ENCODE peak calls at places on chromosomes 6 and 20, in eight cellular contexts. Q is astrocyte of the cerebellum, N is heart left ventricle, S is fibroblast of the aortic adventitia, F is left lung, R is AG09309, P is adrenal gland, I is body of pancreas. T is an unnamed sample.

GRCh38 chr6:138293428-138293827 is 75.1 kb upstream of the PBOV1 start:
- DNase-seq in Q (no peak), N (no peak), S (peak; percentile 28), F (no peak), R (peak; percentile 69), P (no peak), I (no peak), T (no peak)

GRCh38 chr20:63158845-63159244 is 57.1 kb downstream of the YTHDF1 start:
- DNase-seq in Q (no peak), N (no peak), S (no peak), F (no peak), R (no peak), P (no peak), I (no peak), T (no peak)

GRCh38 chr6:106748547-106749207 is 119.3 kb downstream of the QRSL1 start:
- DNase-seq in Q (no peak), N (no peak), S (no peak), F (no peak), R (no peak), P (no peak), I (no peak), T (no peak)

GRCh38 chr6:169239181-169239580 is 14.5 kb downstream of the THBS2 start:
- DNase-seq in Q (no peak), N (no peak), S (no peak), F (no peak), R (no peak), P (no peak), I (no peak), T (no peak)

GRCh38 chr6:163533443-163533842 is 118.9 kb downstream of the QKI start:
- DNase-seq in Q (peak; percentile 71), N (no peak), S (peak; percentile 86), F (no peak), R (peak; percentile 71), P (no peak), I (no peak), T (peak; percentile 64)

GRCh38 chr20:8301655-8302054 is 169.6 kb downstream of the PLCB1 start:
- DNase-seq in Q (peak; percentile 89), N (no peak), S (peak; percentile 81), F (no peak), R (no peak), P (no peak), I (peak; percentile 32), T (no peak)

GRCh38 chr6:56953597-56954388 is 1.1 kb upstream of the BEND6 start:
- DNase-seq in Q (no peak), N (no peak), S (peak; percentile 34), F (no peak), R (no peak), P (no peak), I (no peak), T (no peak)

GRCh38 chr6:126926926-126927325 is 191.5 kb upstream of the RSPO3 start:
- DNase-seq in Q (no peak), N (no peak), S (no peak), F (no peak), R (no peak), P (no peak), I (no peak), T (no peak)

GRCh38 chr20:2889797-2890196 is 16.5 kb downstream of the PTPRA start:
- DNase-seq in Q (no peak), N (no peak), S (no peak), F (no peak), R (no peak), P (no peak), I (no peak), T (no peak)

GRCh38 chr6:52087498-52087999 is at the start of gene PKHD1:
- DNase-seq in Q (no peak), N (no peak), S (peak; percentile 4), F (no peak), R (no peak), P (no peak), I (peak; percentile 67), T (peak; percentile 89)

GRCh38 chr6:33344771-33345697 is 27.5 kb upstream of the ZBTB22 start:
- DNase-seq in Q (peak; percentile 92), N (peak; percentile 75), S (peak; percentile 86), F (no peak), R (peak; percentile 81), P (peak; percentile 57), I (peak; percentile 67), T (no peak)

GRCh38 chr6:49784272-49784671 is 2.8 kb downstream of the PGK2 start:
- DNase-seq in Q (no peak), N (no peak), S (no peak), F (no peak), R (no peak), P (no peak), I (no peak), T (no peak)

GRCh38 chr6:56838965-56839364 is 115.9 kb upstream of the BEND6 start:
- DNase-seq in Q (no peak), N (no peak), S (no peak), F (no peak), R (no peak), P (no peak), I (no peak), T (no peak)

GRCh38 chr20:38751360-38751976 is 3.2 kb downstream of the ACTR5 start:
- DNase-seq in Q (peak; percentile 37), N (no peak), S (peak; percentile 66), F (no peak), R (no peak), P (no peak), I (no peak), T (no peak)

GRCh38 chr20:1929460-1929859 is 34.3 kb downstream of the SIRPA start:
- DNase-seq in Q (no peak), N (no peak), S (no peak), F (no peak), R (no peak), P (no peak), I (no peak), T (no peak)

GRCh38 chr6:21070620-21071019 is 522.9 kb upstream of the SOX4 start:
- DNase-seq in Q (no peak), N (no peak), S (peak; percentile 14), F (no peak), R (no peak), P (no peak), I (no peak), T (no peak)

GRCh38 chr6:143999406-143999805 is 8.7 kb downstream of the PLAGL1 start:
- DNase-seq in Q (peak; percentile 26), N (no peak), S (peak; percentile 99), F (no peak), R (peak; percentile 53), P (peak; percentile 56), I (no peak), T (no peak)

GRCh38 chr6:4756247-4756646 is 20.0 kb upstream of the CDYL start:
- DNase-seq in Q (no peak), N (no peak), S (no peak), F (no peak), R (no peak), P (no peak), I (no peak), T (no peak)

GRCh38 chr6:63066053-63066704 is 145.1 kb upstream of the FKBP1C start:
- DNase-seq in Q (no peak), N (no peak), S (no peak), F (no peak), R (no peak), P (no peak), I (no peak), T (no peak)

GRCh38 chr20:46063652-46064054 is 26.1 kb downstream of the NCOA5 start:
- DNase-seq in Q (no peak), N (no peak), S (no peak), F (no peak), R (no peak), P (no peak), I (no peak), T (no peak)

GRCh38 chr6:169964440-169965212 is 213.2 kb downstream of the ERMARD start:
- DNase-seq in Q (no peak), N (no peak), S (no peak), F (no peak), R (no peak), P (no peak), I (no peak), T (no peak)

GRCh38 chr6:15266423-15266996 is 20.6 kb downstream of the JARID2 start:
- DNase-seq in Q (no peak), N (peak; percentile 62), S (no peak), F (no peak), R (no peak), P (no peak), I (no peak), T (no peak)

GRCh38 chr6:4647414-4648365 is 128.5 kb upstream of the CDYL start:
- DNase-seq in Q (peak; percentile 26), N (peak; percentile 86), S (peak; percentile 77), F (peak; percentile 83), R (peak; percentile 8), P (peak; percentile 79), I (peak; percentile 81), T (no peak)

GRCh38 chr20:62198496-62198895 is 15.7 kb downstream of the MTG2 start:
- DNase-seq in Q (no peak), N (peak; percentile 19), S (no peak), F (peak; percentile 61), R (no peak), P (no peak), I (no peak), T (no peak)

DNA sequence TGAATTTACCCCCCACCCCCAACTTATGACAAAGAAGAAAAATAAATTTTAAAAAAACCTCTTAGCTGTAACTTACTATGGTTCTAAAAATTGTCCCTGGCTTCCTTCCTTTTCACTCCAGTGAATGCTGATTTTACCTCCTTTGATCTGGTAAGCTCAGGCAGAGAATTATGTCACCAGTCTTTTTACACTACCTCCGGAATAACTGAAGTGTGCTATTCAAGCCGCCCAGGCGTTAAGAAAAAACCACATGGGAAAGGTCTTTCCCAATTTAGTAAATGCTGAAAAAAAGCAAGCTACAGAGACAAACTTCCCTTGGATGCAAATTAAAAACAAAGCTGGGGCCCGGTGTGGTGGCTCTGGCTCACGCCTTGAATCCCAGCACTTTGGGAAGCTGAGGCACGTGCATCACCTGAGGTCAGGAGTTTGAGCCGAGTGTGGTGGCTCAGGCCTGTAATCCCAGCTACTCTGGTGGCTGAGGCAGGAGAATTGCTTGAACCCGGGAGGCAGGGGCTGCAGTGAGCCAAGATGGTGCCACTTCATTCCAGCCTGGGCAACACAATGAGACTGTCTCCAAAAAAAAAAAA is 12.4 kb downstream of the SNX5 start:
- DNase-seq in Q (no peak), N (no peak), S (no peak), F (no peak), R (no peak), P (no peak), I (no peak), T (no peak)
- H3K4me3 ChIP-seq in Q (no peak overlapping the region), N (no peak overlapping the region), S (no peak overlapping the region), F (no peak overlapping the region), R (no peak overlapping the region), P (no peak overlapping the region), I (no peak overlapping the region), T (no peak overlapping the region)

GRCh38 chr6:131792091-131792496 is 15.7 kb upstream of the ENPP1 start:
- DNase-seq in Q (peak; percentile 39), N (no peak), S (no peak), F (no peak), R (peak; percentile 66), P (no peak), I (no peak), T (no peak)
- TF ChIP-seq CTCF in Q (peak; percentile 14), N (no peak), S (no peak), F (no peak), R (peak; percentile 32), P (no peak), I (no peak), T (peak; percentile 27)

GRCh38 chr6:39934060-39934757 is at the start of gene MOCS1:
- DNase-seq in Q (no peak), N (peak; percentile 93), S (peak; percentile 60), F (peak; percentile 90), R (no peak), P (peak; percentile 90), I (peak; percentile 85), T (no peak)
- H3K4me3 ChIP-seq in Q (peak within 1 kb of the TSS; percentile 71), N (peak within 1 kb of the TSS; percentile 77), S (peak within 1 kb of the TSS; percentile 80), F (peak within 1 kb of the TSS; percentile 65), R (peak within 1 kb of the TSS; percentile 85), P (peak within 1 kb of the TSS; percentile 78), I (peak within 1 kb of the TSS; percentile 65), T (peak within 1 kb of the TSS; percentile 93)

GRCh38 chr20:36109251-36109947 is 45.1 kb upstream of the EPB41L1 start:
- DNase-seq in Q (no peak), N (no peak), S (no peak), F (no peak), R (no peak), P (no peak), I (no peak), T (no peak)
- TF ChIP-seq CTCF in Q (no peak), N (no peak), S (no peak), F (no peak), R (no peak), P (no peak), I (no peak), T (no peak)

T was measured in epithelial cell of proximal tubule.